ENCODE peak calls at places on chromosomes 5 and 9, in five cellular contexts. G is HepG2, K is A549, U is K562, E is endothelial cell of umbilical vein. H is an unnamed sample.

GRCh38 chr5:124692324-124692723 is 54.1 kb downstream of the ZNF608 start:
- DNase-seq in G (no peak), K (no peak), U (no peak), E (no peak), H (no peak)

GRCh38 chr5:91272858-91273257 is 110.3 kb downstream of the ARRDC3 start:
- DNase-seq in G (peak; percentile 9), K (no peak), U (peak; percentile 50), E (no peak), H (peak; percentile 17)

GRCh38 chr5:94174748-94175411 is 433.5 kb upstream of the POU5F2 start:
- DNase-seq in G (no peak), K (no peak), U (no peak), E (no peak), H (no peak)

GRCh38 chr9:93064392-93065124 is 6.1 kb downstream of the SUSD3 start:
- DNase-seq in G (no peak), K (no peak), U (peak; percentile 69), E (no peak), H (peak; percentile 98)

GRCh38 chr5:108093186-108093585 is 288.7 kb downstream of the FBXL17 start:
- DNase-seq in G (no peak), K (peak; percentile 18), U (no peak), E (peak; percentile 31), H (peak; percentile 19)

GRCh38 chr5:15834596-15835245 is 334.7 kb downstream of the FBXL7 start:
- DNase-seq in G (no peak), K (no peak), U (no peak), E (peak; percentile 94), H (no peak)

GRCh38 chr9:70761139-70761538 is 346.7 kb upstream of the KLF9 start:
- DNase-seq in G (no peak), K (no peak), U (no peak), E (no peak), H (no peak)

GRCh38 chr9:133119461-133120342 is 1.3 kb downstream of the RALGDS start:
- DNase-seq in G (no peak), K (no peak), U (no peak), E (no peak), H (no peak)

GRCh38 chr5:33258553-33258952 is 182.2 kb upstream of the TARS1 start:
- DNase-seq in G (no peak), K (no peak), U (no peak), E (no peak), H (no peak)

GRCh38 chr5:168656633-168657032 is 77.5 kb upstream of the PANK3 start:
- DNase-seq in G (no peak), K (no peak), U (no peak), E (no peak), H (no peak)

GRCh38 chr5:146519554-146519953 is 3.6 kb upstream of the GPR151 start:
- DNase-seq in G (no peak), K (no peak), U (no peak), E (no peak), H (no peak)

GRCh38 chr5:142197098-142197497 is 88.5 kb downstream of the NDFIP1 start:
- DNase-seq in G (no peak), K (no peak), U (no peak), E (peak; percentile 64), H (no peak)

GRCh38 chr5:154444559-154445421 is 1.0 kb upstream of the SAP30L start:
- DNase-seq in G (no peak), K (peak; percentile 33), U (peak; percentile 34), E (peak; percentile 37), H (peak; percentile 48)

GRCh38 chr9:32430720-32431119 is 46.3 kb downstream of the ACO1 start:
- DNase-seq in G (no peak), K (no peak), U (no peak), E (peak; percentile 73), H (no peak)

GRCh38 chr9:12783767-12784460 is 9.1 kb downstream of the LURAP1L start:
- DNase-seq in G (no peak), K (no peak), U (no peak), E (no peak), H (no peak)

GRCh38 chr5:57499262-57500050 is 16.8 kb upstream of the ACTBL2 start:
- DNase-seq in G (peak; percentile 5), K (peak; percentile 47), U (peak; percentile 47), E (peak; percentile 94), H (peak; percentile 29)

GRCh38 chr5:109164001-109164400 is 245.8 kb downstream of the PJA2 start:
- DNase-seq in G (no peak), K (no peak), U (no peak), E (no peak), H (no peak)

GRCh38 chr5:150560401-150561191 is 52.7 kb downstream of the NDST1 start:
- DNase-seq in G (peak; percentile 82), K (peak; percentile 92), U (peak; percentile 87), E (peak; percentile 79), H (peak; percentile 83)

GRCh38 chr5:8825161-8825757 is 720.6 kb downstream of the SEMA5A start:
- DNase-seq in G (no peak), K (no peak), U (no peak), E (no peak), H (no peak)

GRCh38 chr5:73826761-73827450 is 200.9 kb downstream of the ARHGEF28 start:
- DNase-seq in G (no peak), K (peak; percentile 33), U (no peak), E (no peak), H (no peak)

GRCh38 chr9:3401556-3401955 is 124.2 kb downstream of the RFX3 start:
- DNase-seq in G (no peak), K (no peak), U (no peak), E (no peak), H (no peak)

GRCh38 chr9:109588415-109588814 is 90.3 kb upstream of the PTPN3 start:
- DNase-seq in G (no peak), K (no peak), U (no peak), E (no peak), H (no peak)

GRCh38 chr5:174664180-174664850 is 60.1 kb upstream of the MSX2 start:
- DNase-seq in G (no peak), K (no peak), U (no peak), E (no peak), H (no peak)

GRCh38 chr9:91773166-91773565 is 176.9 kb downstream of the ROR2 start:
- DNase-seq in G (no peak), K (no peak), U (no peak), E (no peak), H (no peak)

GRCh38 chr9:135342206-135343130 is 137.1 kb upstream of the PPP1R26 start:
- DNase-seq in G (no peak), K (no peak), U (no peak), E (no peak), H (no peak)

GRCh38 chr9:135341612-135342169 is 137.9 kb upstream of the PPP1R26 start:
- DNase-seq in G (no peak), K (no peak), U (no peak), E (no peak), H (no peak)

GRCh38 chr9:135339378-135339973 is 140.1 kb upstream of the PPP1R26 start:
- DNase-seq in G (no peak), K (no peak), U (no peak), E (no peak), H (no peak)

GRCh38 chr9:135340143-135340655 is 139.4 kb upstream of the PPP1R26 start:
- DNase-seq in G (no peak), K (no peak), U (no peak), E (no peak), H (no peak)

GRCh38 chr9:135340726-135341475 is 138.7 kb upstream of the PPP1R26 start:
- DNase-seq in G (no peak), K (no peak), U (no peak), E (no peak), H (no peak)
- TF ChIP-seq MAX in G (no peak), K (no peak), U (no peak), E (no peak), H (no peak)

DNA sequence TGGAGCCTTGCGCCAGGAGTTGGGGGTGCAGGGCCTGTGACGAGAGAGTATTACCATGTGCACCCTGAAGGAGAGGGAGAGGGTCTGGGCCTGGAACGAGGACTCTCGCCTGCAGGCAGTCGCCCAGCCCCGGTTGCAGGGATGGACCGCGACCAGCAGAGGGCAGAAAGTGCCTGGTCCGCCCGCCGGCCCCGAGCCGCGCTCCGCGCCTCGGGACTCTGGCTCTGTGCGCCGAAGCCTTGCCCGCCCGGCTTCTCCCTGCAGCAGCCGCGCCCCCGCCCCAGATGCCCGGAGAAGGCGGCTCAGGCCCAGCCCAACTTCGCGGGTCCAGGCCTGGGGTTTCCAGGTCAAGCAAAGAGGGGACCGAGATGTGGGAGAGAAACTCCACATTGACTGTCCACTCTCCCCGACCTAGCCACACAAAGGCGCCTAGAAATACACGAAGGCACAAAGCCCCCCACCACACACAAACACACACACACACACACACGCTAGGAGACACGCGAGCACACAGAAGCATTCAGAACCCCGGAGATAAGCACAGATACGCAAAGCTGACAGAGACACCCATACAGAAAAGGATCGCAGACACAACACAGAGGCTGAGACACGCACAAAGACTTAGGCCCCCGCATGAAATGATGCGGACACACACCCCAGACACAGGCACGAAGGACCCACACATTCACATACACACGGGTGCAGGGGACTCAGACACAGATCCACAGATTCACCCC is 2.0 kb upstream of the LMX1B start:
- DNase-seq in G (peak; percentile 36), K (peak; percentile 80), U (peak; percentile 75), E (peak; percentile 46), H (peak; percentile 76)
- TF ChIP-seq MYC in G (peak; percentile 34), K (no peak), U (no peak), E (no peak), H (no peak)

GRCh38 chr5:140181525-140181924 is 6.5 kb downstream of the CYSTM1 start:
- DNase-seq in G (no peak), K (no peak), U (no peak), E (no peak), H (no peak)
- H3K4me3 ChIP-seq in G (peak overlapping the region; percentile 31), K (no peak overlapping the region), U (no peak overlapping the region), E (no peak overlapping the region), H (no peak overlapping the region)

GRCh38 chr9:37082214-37082765 is 38.1 kb upstream of the ZCCHC7 start:
- DNase-seq in G (no peak), K (no peak), U (no peak), E (peak; percentile 10), H (no peak)
- TF ChIP-seq MAX in G (no peak), K (no peak), U (no peak), E (no peak), H (no peak)

DNA sequence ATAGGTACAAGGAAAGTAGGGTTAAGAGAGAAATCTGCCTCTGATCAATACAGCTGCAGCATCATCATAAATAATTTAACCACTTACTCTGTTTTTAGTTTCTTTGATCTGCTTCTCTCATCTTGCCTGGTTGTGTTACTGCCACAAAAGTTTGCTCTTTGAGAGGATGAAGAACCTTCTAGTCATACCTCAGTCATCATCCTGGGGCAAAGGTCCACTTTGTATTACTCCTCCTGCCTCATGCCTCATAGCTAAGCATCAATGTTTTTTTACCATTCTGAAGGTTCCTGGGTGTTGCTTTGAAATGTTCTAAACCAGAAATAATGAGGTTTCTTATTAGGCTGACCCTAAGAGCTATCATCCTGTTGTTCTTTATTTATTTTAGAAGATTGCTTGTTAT is 17.1 kb upstream of the TRIM36 start:
- DNase-seq in G (no peak), K (no peak), U (no peak), E (no peak), H (no peak)
- TF ChIP-seq MYC in G (no peak), K (no peak), U (no peak), E (no peak), H (no peak)

H was measured in NB4.